ENCODE peak calls at places on chromosomes 6 and 20, in four cellular contexts. One of them, this sample, is unnamed.

GRCh38 chr6:26205625-26206574 is 118.7 kb downstream of the HFE start:
- DNase-seq in stimulated activated CD4-positive, alpha-beta T cell treated with anti-CD3 and anti-CD28 coated beads, Interleukin-1b, Interleukin-23, amount 100 ng/mL, for 1 hour: no peak
- DNase-seq in activated CD4-positive, alpha-beta T cell treated with anti-CD3 and anti-CD28 coated beads for 48 hours: no peak
- DNase-seq in activated CD8-positive, alpha-beta memory T cell treated with anti-CD3 and anti-CD28 coated beads for 48 hours: no peak
- DNase-seq in this sample: peak; percentile 79

GRCh38 chr6:50249493-50249892 is 199.8 kb upstream of the DEFB112 start:
- DNase-seq in stimulated activated CD4-positive, alpha-beta T cell treated with anti-CD3 and anti-CD28 coated beads, Interleukin-1b, Interleukin-23, amount 100 ng/mL, for 1 hour: no peak
- DNase-seq in activated CD4-positive, alpha-beta T cell treated with anti-CD3 and anti-CD28 coated beads for 48 hours: no peak
- DNase-seq in activated CD8-positive, alpha-beta memory T cell treated with anti-CD3 and anti-CD28 coated beads for 48 hours: no peak
- DNase-seq in this sample: no peak

GRCh38 chr20:18984238-18985200 is 170.9 kb downstream of the SCP2D1 start:
- DNase-seq in activated CD4-positive, alpha-beta T cell treated with anti-CD3 and anti-CD28 coated beads for 48 hours: no peak
- DNase-seq in activated CD8-positive, alpha-beta memory T cell treated with anti-CD3 and anti-CD28 coated beads for 48 hours: no peak
- DNase-seq in stimulated activated CD4-positive, alpha-beta T cell treated with anti-CD3 and anti-CD28 coated beads, Interleukin-1b, Interleukin-23, amount 100 ng/mL, for 1 hour: no peak
- DNase-seq in this sample: no peak

GRCh38 chr6:19911223-19911622 is 74.1 kb downstream of the ID4 start:
- DNase-seq in stimulated activated CD4-positive, alpha-beta T cell treated with anti-CD3 and anti-CD28 coated beads, Interleukin-1b, Interleukin-23, amount 100 ng/mL, for 1 hour: no peak
- DNase-seq in activated CD8-positive, alpha-beta memory T cell treated with anti-CD3 and anti-CD28 coated beads for 48 hours: no peak
- DNase-seq in activated CD4-positive, alpha-beta T cell treated with anti-CD3 and anti-CD28 coated beads for 48 hours: no peak
- DNase-seq in this sample: no peak

GRCh38 chr6:165042912-165043311 is 266.5 kb downstream of the C6orf118 start:
- DNase-seq in activated CD8-positive, alpha-beta memory T cell treated with anti-CD3 and anti-CD28 coated beads for 48 hours: no peak
- DNase-seq in activated CD4-positive, alpha-beta T cell treated with anti-CD3 and anti-CD28 coated beads for 48 hours: no peak
- DNase-seq in stimulated activated CD4-positive, alpha-beta T cell treated with anti-CD3 and anti-CD28 coated beads, Interleukin-1b, Interleukin-23, amount 100 ng/mL, for 1 hour: no peak
- DNase-seq in this sample: no peak

GRCh38 chr6:137387365-137387764 is 106.8 kb downstream of the OLIG3 start:
- DNase-seq in activated CD4-positive, alpha-beta T cell treated with anti-CD3 and anti-CD28 coated beads for 48 hours: no peak
- DNase-seq in activated CD8-positive, alpha-beta memory T cell treated with anti-CD3 and anti-CD28 coated beads for 48 hours: no peak
- DNase-seq in stimulated activated CD4-positive, alpha-beta T cell treated with anti-CD3 and anti-CD28 coated beads, Interleukin-1b, Interleukin-23, amount 100 ng/mL, for 1 hour: no peak
- DNase-seq in this sample: no peak

GRCh38 chr6:28141500-28142329 is at the start of gene ZKSCAN8:
- DNase-seq in activated CD8-positive, alpha-beta memory T cell treated with anti-CD3 and anti-CD28 coated beads for 48 hours: no peak
- DNase-seq in stimulated activated CD4-positive, alpha-beta T cell treated with anti-CD3 and anti-CD28 coated beads, Interleukin-1b, Interleukin-23, amount 100 ng/mL, for 1 hour: peak; percentile 41
- DNase-seq in activated CD4-positive, alpha-beta T cell treated with anti-CD3 and anti-CD28 coated beads for 48 hours: peak; percentile 87
- DNase-seq in this sample: peak; percentile 96

GRCh38 chr20:11274137-11274536 is 600.3 kb upstream of the JAG1 start:
- DNase-seq in activated CD4-positive, alpha-beta T cell treated with anti-CD3 and anti-CD28 coated beads for 48 hours: no peak
- DNase-seq in stimulated activated CD4-positive, alpha-beta T cell treated with anti-CD3 and anti-CD28 coated beads, Interleukin-1b, Interleukin-23, amount 100 ng/mL, for 1 hour: no peak
- DNase-seq in activated CD8-positive, alpha-beta memory T cell treated with anti-CD3 and anti-CD28 coated beads for 48 hours: no peak
- DNase-seq in this sample: peak; percentile 67

GRCh38 chr6:41037107-41037900 is 1.7 kb downstream of the UNC5CL start:
- DNase-seq in activated CD4-positive, alpha-beta T cell treated with anti-CD3 and anti-CD28 coated beads for 48 hours: no peak
- DNase-seq in activated CD8-positive, alpha-beta memory T cell treated with anti-CD3 and anti-CD28 coated beads for 48 hours: no peak
- DNase-seq in stimulated activated CD4-positive, alpha-beta T cell treated with anti-CD3 and anti-CD28 coated beads, Interleukin-1b, Interleukin-23, amount 100 ng/mL, for 1 hour: no peak
- DNase-seq in this sample: no peak

GRCh38 chr6:153424719-153425400 is 293.8 kb upstream of the RGS17 start:
- DNase-seq in stimulated activated CD4-positive, alpha-beta T cell treated with anti-CD3 and anti-CD28 coated beads, Interleukin-1b, Interleukin-23, amount 100 ng/mL, for 1 hour: no peak
- DNase-seq in activated CD4-positive, alpha-beta T cell treated with anti-CD3 and anti-CD28 coated beads for 48 hours: no peak
- DNase-seq in activated CD8-positive, alpha-beta memory T cell treated with anti-CD3 and anti-CD28 coated beads for 48 hours: no peak
- DNase-seq in this sample: no peak

GRCh38 chr6:34760108-34760507 is 2.8 kb downstream of the SNRPC start:
- DNase-seq in stimulated activated CD4-positive, alpha-beta T cell treated with anti-CD3 and anti-CD28 coated beads, Interleukin-1b, Interleukin-23, amount 100 ng/mL, for 1 hour: no peak
- DNase-seq in activated CD4-positive, alpha-beta T cell treated with anti-CD3 and anti-CD28 coated beads for 48 hours: no peak
- DNase-seq in activated CD8-positive, alpha-beta memory T cell treated with anti-CD3 and anti-CD28 coated beads for 48 hours: no peak
- DNase-seq in this sample: no peak

GRCh38 chr6:2630891-2631458 is 119.7 kb downstream of the MYLK4 start:
- DNase-seq in activated CD4-positive, alpha-beta T cell treated with anti-CD3 and anti-CD28 coated beads for 48 hours: no peak
- DNase-seq in stimulated activated CD4-positive, alpha-beta T cell treated with anti-CD3 and anti-CD28 coated beads, Interleukin-1b, Interleukin-23, amount 100 ng/mL, for 1 hour: no peak
- DNase-seq in activated CD8-positive, alpha-beta memory T cell treated with anti-CD3 and anti-CD28 coated beads for 48 hours: no peak
- DNase-seq in this sample: no peak

GRCh38 chr6:68967549-68968300 is 332.6 kb downstream of the ADGRB3 start:
- DNase-seq in activated CD4-positive, alpha-beta T cell treated with anti-CD3 and anti-CD28 coated beads for 48 hours: peak; percentile 70
- DNase-seq in activated CD8-positive, alpha-beta memory T cell treated with anti-CD3 and anti-CD28 coated beads for 48 hours: no peak
- DNase-seq in stimulated activated CD4-positive, alpha-beta T cell treated with anti-CD3 and anti-CD28 coated beads, Interleukin-1b, Interleukin-23, amount 100 ng/mL, for 1 hour: peak; percentile 19
- DNase-seq in this sample: peak; percentile 58

GRCh38 chr20:62606551-62607201 is 35.6 kb upstream of the SLCO4A1 start:
- DNase-seq in activated CD4-positive, alpha-beta T cell treated with anti-CD3 and anti-CD28 coated beads for 48 hours: no peak
- DNase-seq in stimulated activated CD4-positive, alpha-beta T cell treated with anti-CD3 and anti-CD28 coated beads, Interleukin-1b, Interleukin-23, amount 100 ng/mL, for 1 hour: no peak
- DNase-seq in activated CD8-positive, alpha-beta memory T cell treated with anti-CD3 and anti-CD28 coated beads for 48 hours: no peak
- DNase-seq in this sample: no peak

GRCh38 chr6:97240222-97240621 is 42.8 kb downstream of the MMS22L start:
- DNase-seq in activated CD8-positive, alpha-beta memory T cell treated with anti-CD3 and anti-CD28 coated beads for 48 hours: no peak
- DNase-seq in stimulated activated CD4-positive, alpha-beta T cell treated with anti-CD3 and anti-CD28 coated beads, Interleukin-1b, Interleukin-23, amount 100 ng/mL, for 1 hour: no peak
- DNase-seq in activated CD4-positive, alpha-beta T cell treated with anti-CD3 and anti-CD28 coated beads for 48 hours: no peak
- DNase-seq in this sample: no peak

GRCh38 chr6:125053809-125054208 is 91.6 kb downstream of the RNF217 start:
- DNase-seq in activated CD8-positive, alpha-beta memory T cell treated with anti-CD3 and anti-CD28 coated beads for 48 hours: no peak
- DNase-seq in stimulated activated CD4-positive, alpha-beta T cell treated with anti-CD3 and anti-CD28 coated beads, Interleukin-1b, Interleukin-23, amount 100 ng/mL, for 1 hour: no peak
- DNase-seq in activated CD4-positive, alpha-beta T cell treated with anti-CD3 and anti-CD28 coated beads for 48 hours: no peak
- DNase-seq in this sample: no peak

GRCh38 chr20:25532015-25532751 is 53.1 kb downstream of the NINL start:
- DNase-seq in activated CD4-positive, alpha-beta T cell treated with anti-CD3 and anti-CD28 coated beads for 48 hours: no peak
- DNase-seq in stimulated activated CD4-positive, alpha-beta T cell treated with anti-CD3 and anti-CD28 coated beads, Interleukin-1b, Interleukin-23, amount 100 ng/mL, for 1 hour: no peak
- DNase-seq in activated CD8-positive, alpha-beta memory T cell treated with anti-CD3 and anti-CD28 coated beads for 48 hours: no peak
- DNase-seq in this sample: no peak

GRCh38 chr6:10411915-10412164 is 3.0 kb downstream of the TFAP2A start:
- DNase-seq in activated CD8-positive, alpha-beta memory T cell treated with anti-CD3 and anti-CD28 coated beads for 48 hours: no peak
- DNase-seq in stimulated activated CD4-positive, alpha-beta T cell treated with anti-CD3 and anti-CD28 coated beads, Interleukin-1b, Interleukin-23, amount 100 ng/mL, for 1 hour: no peak
- DNase-seq in activated CD4-positive, alpha-beta T cell treated with anti-CD3 and anti-CD28 coated beads for 48 hours: no peak
- DNase-seq in this sample: peak; percentile 87

GRCh38 chr6:167291623-167292300 is 647 bp downstream of the UNC93A start:
- DNase-seq in activated CD4-positive, alpha-beta T cell treated with anti-CD3 and anti-CD28 coated beads for 48 hours: no peak
- DNase-seq in activated CD8-positive, alpha-beta memory T cell treated with anti-CD3 and anti-CD28 coated beads for 48 hours: no peak
- DNase-seq in stimulated activated CD4-positive, alpha-beta T cell treated with anti-CD3 and anti-CD28 coated beads, Interleukin-1b, Interleukin-23, amount 100 ng/mL, for 1 hour: no peak
- DNase-seq in this sample: no peak

GRCh38 chr6:13455604-13456003 is 31.8 kb downstream of the GFOD1 start:
- DNase-seq in activated CD4-positive, alpha-beta T cell treated with anti-CD3 and anti-CD28 coated beads for 48 hours: no peak
- DNase-seq in activated CD8-positive, alpha-beta memory T cell treated with anti-CD3 and anti-CD28 coated beads for 48 hours: no peak
- DNase-seq in stimulated activated CD4-positive, alpha-beta T cell treated with anti-CD3 and anti-CD28 coated beads, Interleukin-1b, Interleukin-23, amount 100 ng/mL, for 1 hour: no peak
- DNase-seq in this sample: no peak

GRCh38 chr6:108361312-108361932 is 66.6 kb downstream of the AFG1L start:
- DNase-seq in stimulated activated CD4-positive, alpha-beta T cell treated with anti-CD3 and anti-CD28 coated beads, Interleukin-1b, Interleukin-23, amount 100 ng/mL, for 1 hour: no peak
- DNase-seq in activated CD8-positive, alpha-beta memory T cell treated with anti-CD3 and anti-CD28 coated beads for 48 hours: no peak
- DNase-seq in activated CD4-positive, alpha-beta T cell treated with anti-CD3 and anti-CD28 coated beads for 48 hours: no peak
- DNase-seq in this sample: no peak

GRCh38 chr6:30612213-30612612 is 4.8 kb downstream of the PPP1R10 start:
- DNase-seq in activated CD4-positive, alpha-beta T cell treated with anti-CD3 and anti-CD28 coated beads for 48 hours: no peak
- DNase-seq in activated CD8-positive, alpha-beta memory T cell treated with anti-CD3 and anti-CD28 coated beads for 48 hours: no peak
- DNase-seq in stimulated activated CD4-positive, alpha-beta T cell treated with anti-CD3 and anti-CD28 coated beads, Interleukin-1b, Interleukin-23, amount 100 ng/mL, for 1 hour: no peak
- DNase-seq in this sample: no peak

GRCh38 chr6:168558686-168559085 is 117.7 kb downstream of the SMOC2 start:
- DNase-seq in activated CD8-positive, alpha-beta memory T cell treated with anti-CD3 and anti-CD28 coated beads for 48 hours: no peak
- DNase-seq in activated CD4-positive, alpha-beta T cell treated with anti-CD3 and anti-CD28 coated beads for 48 hours: no peak
- DNase-seq in stimulated activated CD4-positive, alpha-beta T cell treated with anti-CD3 and anti-CD28 coated beads, Interleukin-1b, Interleukin-23, amount 100 ng/mL, for 1 hour: no peak
- DNase-seq in this sample: no peak

GRCh38 chr6:147141690-147142308 is 62.4 kb upstream of the STXBP5 start:
- DNase-seq in activated CD8-positive, alpha-beta memory T cell treated with anti-CD3 and anti-CD28 coated beads for 48 hours: no peak
- DNase-seq in stimulated activated CD4-positive, alpha-beta T cell treated with anti-CD3 and anti-CD28 coated beads, Interleukin-1b, Interleukin-23, amount 100 ng/mL, for 1 hour: no peak
- DNase-seq in activated CD4-positive, alpha-beta T cell treated with anti-CD3 and anti-CD28 coated beads for 48 hours: no peak
- DNase-seq in this sample: no peak

GRCh38 chr20:63064310-63064709 is 57.5 kb upstream of the BHLHE23 start:
- DNase-seq in activated CD8-positive, alpha-beta memory T cell treated with anti-CD3 and anti-CD28 coated beads for 48 hours: no peak
- DNase-seq in stimulated activated CD4-positive, alpha-beta T cell treated with anti-CD3 and anti-CD28 coated beads, Interleukin-1b, Interleukin-23, amount 100 ng/mL, for 1 hour: no peak
- DNase-seq in activated CD4-positive, alpha-beta T cell treated with anti-CD3 and anti-CD28 coated beads for 48 hours: no peak
- DNase-seq in this sample: no peak

GRCh38 chr20:1185781-1186334 is 1.1 kb upstream of the TMEM74B start:
- DNase-seq in activated CD8-positive, alpha-beta memory T cell treated with anti-CD3 and anti-CD28 coated beads for 48 hours: no peak
- DNase-seq in activated CD4-positive, alpha-beta T cell treated with anti-CD3 and anti-CD28 coated beads for 48 hours: peak; percentile 71
- DNase-seq in stimulated activated CD4-positive, alpha-beta T cell treated with anti-CD3 and anti-CD28 coated beads, Interleukin-1b, Interleukin-23, amount 100 ng/mL, for 1 hour: peak; percentile 29
- DNase-seq in this sample: peak; percentile 62

GRCh38 chr20:47785900-47786762 is 850 bp upstream of the SULF2 start:
- DNase-seq in activated CD8-positive, alpha-beta memory T cell treated with anti-CD3 and anti-CD28 coated beads for 48 hours: no peak
- DNase-seq in activated CD4-positive, alpha-beta T cell treated with anti-CD3 and anti-CD28 coated beads for 48 hours: peak; percentile 17
- DNase-seq in stimulated activated CD4-positive, alpha-beta T cell treated with anti-CD3 and anti-CD28 coated beads, Interleukin-1b, Interleukin-23, amount 100 ng/mL, for 1 hour: no peak
- DNase-seq in this sample: peak; percentile 94

GRCh38 chr6:145897552-145897951 is 66.6 kb downstream of the SHPRH start:
- DNase-seq in activated CD8-positive, alpha-beta memory T cell treated with anti-CD3 and anti-CD28 coated beads for 48 hours: no peak
- DNase-seq in stimulated activated CD4-positive, alpha-beta T cell treated with anti-CD3 and anti-CD28 coated beads, Interleukin-1b, Interleukin-23, amount 100 ng/mL, for 1 hour: no peak
- DNase-seq in activated CD4-positive, alpha-beta T cell treated with anti-CD3 and anti-CD28 coated beads for 48 hours: no peak
- DNase-seq in this sample: no peak

GRCh38 chr20:44765647-44766367 is 20.1 kb downstream of the KCNK15 start:
- DNase-seq in activated CD4-positive, alpha-beta T cell treated with anti-CD3 and anti-CD28 coated beads for 48 hours: no peak
- DNase-seq in activated CD8-positive, alpha-beta memory T cell treated with anti-CD3 and anti-CD28 coated beads for 48 hours: no peak
- DNase-seq in stimulated activated CD4-positive, alpha-beta T cell treated with anti-CD3 and anti-CD28 coated beads, Interleukin-1b, Interleukin-23, amount 100 ng/mL, for 1 hour: no peak
- DNase-seq in this sample: no peak

GRCh38 chr6:134821914-134822862 is 127.7 kb downstream of the ALDH8A1 start:
- DNase-seq in stimulated activated CD4-positive, alpha-beta T cell treated with anti-CD3 and anti-CD28 coated beads, Interleukin-1b, Interleukin-23, amount 100 ng/mL, for 1 hour: no peak
- DNase-seq in activated CD8-positive, alpha-beta memory T cell treated with anti-CD3 and anti-CD28 coated beads for 48 hours: no peak
- DNase-seq in activated CD4-positive, alpha-beta T cell treated with anti-CD3 and anti-CD28 coated beads for 48 hours: no peak
- DNase-seq in this sample: no peak

GRCh38 chr6:2665169-2666070 is 85.3 kb downstream of the MYLK4 start:
- DNase-seq in activated CD4-positive, alpha-beta T cell treated with anti-CD3 and anti-CD28 coated beads for 48 hours: no peak
- DNase-seq in stimulated activated CD4-positive, alpha-beta T cell treated with anti-CD3 and anti-CD28 coated beads, Interleukin-1b, Interleukin-23, amount 100 ng/mL, for 1 hour: no peak
- DNase-seq in activated CD8-positive, alpha-beta memory T cell treated with anti-CD3 and anti-CD28 coated beads for 48 hours: no peak
- DNase-seq in this sample: no peak

GRCh38 chr6:89032599-89032998 is 48.0 kb upstream of the PNRC1 start:
- DNase-seq in activated CD8-positive, alpha-beta memory T cell treated with anti-CD3 and anti-CD28 coated beads for 48 hours: no peak
- DNase-seq in activated CD4-positive, alpha-beta T cell treated with anti-CD3 and anti-CD28 coated beads for 48 hours: no peak
- DNase-seq in stimulated activated CD4-positive, alpha-beta T cell treated with anti-CD3 and anti-CD28 coated beads, Interleukin-1b, Interleukin-23, amount 100 ng/mL, for 1 hour: no peak
- DNase-seq in this sample: no peak

GRCh38 chr6:141110486-141110885 is 1022.2 kb upstream of the GJE1 start:
- DNase-seq in stimulated activated CD4-positive, alpha-beta T cell treated with anti-CD3 and anti-CD28 coated beads, Interleukin-1b, Interleukin-23, amount 100 ng/mL, for 1 hour: no peak
- DNase-seq in activated CD8-positive, alpha-beta memory T cell treated with anti-CD3 and anti-CD28 coated beads for 48 hours: no peak
- DNase-seq in activated CD4-positive, alpha-beta T cell treated with anti-CD3 and anti-CD28 coated beads for 48 hours: no peak
- DNase-seq in this sample: no peak

GRCh38 chr6:110337481-110337880 is 20.7 kb downstream of the METTL24 start:
- DNase-seq in activated CD8-positive, alpha-beta memory T cell treated with anti-CD3 and anti-CD28 coated beads for 48 hours: no peak
- DNase-seq in activated CD4-positive, alpha-beta T cell treated with anti-CD3 and anti-CD28 coated beads for 48 hours: no peak
- DNase-seq in stimulated activated CD4-positive, alpha-beta T cell treated with anti-CD3 and anti-CD28 coated beads, Interleukin-1b, Interleukin-23, amount 100 ng/mL, for 1 hour: no peak
- DNase-seq in this sample: no peak

GRCh38 chr20:31675828-31676533 is 38.3 kb downstream of the COX4I2 start:
- DNase-seq in stimulated activated CD4-positive, alpha-beta T cell treated with anti-CD3 and anti-CD28 coated beads, Interleukin-1b, Interleukin-23, amount 100 ng/mL, for 1 hour: peak; percentile 17
- DNase-seq in activated CD8-positive, alpha-beta memory T cell treated with anti-CD3 and anti-CD28 coated beads for 48 hours: peak; percentile 32
- DNase-seq in activated CD4-positive, alpha-beta T cell treated with anti-CD3 and anti-CD28 coated beads for 48 hours: peak; percentile 73
- DNase-seq in this sample: no peak

GRCh38 chr20:1894951-1895673 is at the start of gene SIRPA:
- DNase-seq in stimulated activated CD4-positive, alpha-beta T cell treated with anti-CD3 and anti-CD28 coated beads, Interleukin-1b, Interleukin-23, amount 100 ng/mL, for 1 hour: no peak
- DNase-seq in activated CD8-positive, alpha-beta memory T cell treated with anti-CD3 and anti-CD28 coated beads for 48 hours: no peak
- DNase-seq in activated CD4-positive, alpha-beta T cell treated with anti-CD3 and anti-CD28 coated beads for 48 hours: peak; percentile 17
- DNase-seq in this sample: peak; percentile 71

GRCh38 chr20:19403549-19403948 is 191.1 kb downstream of the SLC24A3 start:
- DNase-seq in activated CD8-positive, alpha-beta memory T cell treated with anti-CD3 and anti-CD28 coated beads for 48 hours: no peak
- DNase-seq in activated CD4-positive, alpha-beta T cell treated with anti-CD3 and anti-CD28 coated beads for 48 hours: no peak
- DNase-seq in stimulated activated CD4-positive, alpha-beta T cell treated with anti-CD3 and anti-CD28 coated beads, Interleukin-1b, Interleukin-23, amount 100 ng/mL, for 1 hour: no peak
- DNase-seq in this sample: no peak